ENCODE peak calls at places on chromosomes 6 and 20, in four cellular contexts. M is CD4-positive, alpha-beta T cell; U is HT1080; T is mammary epithelial cell. V is an unnamed sample.

GRCh38 chr6:128882991-128883571 is at the start of gene LAMA2:
- DNase-seq in M (no peak), U (no peak), T (no peak), V (no peak)

GRCh38 chr6:78607188-78607587 is 260.2 kb upstream of the IRAK1BP1 start:
- DNase-seq in U (peak), M (no peak), T (no peak), V (no peak)

GRCh38 chr6:141077355-141078333 is 1055.1 kb upstream of the GJE1 start:
- DNase-seq in M (no peak), U (peak), T (peak), V (no peak)

GRCh38 chr6:19866900-19867627 is 29.9 kb downstream of the ID4 start:
- DNase-seq in T (peak), U (peak), M (no peak), V (no peak)

GRCh38 chr6:127484207-127484858 is 25.1 kb upstream of the KIAA0408 start:
- DNase-seq in U (peak), T (peak), M (no peak), V (no peak)

GRCh38 chr6:165662671-165663282 is at the start of gene PDE10A:
- DNase-seq in T (peak), U (peak), M (no peak), V (no peak)

GRCh38 chr6:145752638-145753037 is 17.3 kb upstream of the EPM2A start:
- DNase-seq in U (no peak), T (no peak), M (no peak), V (no peak)

GRCh38 chr6:81838724-81839425 is 86.4 kb upstream of the TENT5A start:
- DNase-seq in U (no peak), M (no peak), T (no peak), V (no peak)

GRCh38 chr6:41805830-41806774 is 18.6 kb downstream of the TOMM6 start:
- DNase-seq in T (no peak), U (no peak), M (no peak), V (no peak)

GRCh38 chr6:149931501-149931900 is 8.6 kb upstream of the RAET1G start:
- DNase-seq in U (no peak), T (no peak), M (no peak), V (no peak)

GRCh38 chr6:108878942-108879341 is 30.7 kb downstream of the ARMC2 start:
- DNase-seq in M (no peak), U (no peak), T (no peak), V (no peak)

GRCh38 chr6:7137335-7138106 is 29.8 kb downstream of the RREB1 start:
- DNase-seq in M (peak), U (no peak), T (peak), V (no peak)

GRCh38 chr20:6819599-6819998 is 52.1 kb downstream of the BMP2 start:
- DNase-seq in T (no peak), M (no peak), U (peak), V (no peak)

GRCh38 chr20:45963059-45964011 is 8.7 kb downstream of the ZNF335 start:
- DNase-seq in U (peak), M (no peak), T (no peak), V (no peak)

GRCh38 chr20:10430704-10431103 is 3.3 kb downstream of the MKKS start:
- DNase-seq in M (no peak), T (no peak), U (no peak), V (no peak)

GRCh38 chr6:158756977-158757752 is 62.0 kb downstream of the EZR start:
- DNase-seq in T (no peak), U (no peak), M (no peak), V (no peak)

GRCh38 chr20:56764671-56765070 is 135.6 kb downstream of the TFAP2C start:
- DNase-seq in U (no peak), T (no peak), M (no peak), V (no peak)

GRCh38 chr6:125203395-125203794 is 49.8 kb downstream of the TPD52L1 start:
- DNase-seq in T (no peak), U (no peak), M (no peak), V (no peak)

GRCh38 chr6:45327956-45328522 is at the start of gene RUNX2:
- DNase-seq in U (peak), T (peak), M (no peak), V (no peak)

GRCh38 chr20:6575912-6576391 is 191.5 kb upstream of the BMP2 start:
- DNase-seq in T (no peak), U (no peak), M (no peak), V (no peak)

V was measured in vagina.